ENCODE peak calls at places on chromosomes 1 and 21, in six cellular contexts. U, C, S, L, J and R are unnamed samples.

GRCh38 chr21:30329203-30329868 is 8.2 kb downstream of the KRTAP27-1 start:
- DNase-seq in U (no peak), C (no peak), S (peak; percentile 28), L (no peak), J (no peak), R (no peak)

GRCh38 chr1:165452336-165453130 is 7.6 kb upstream of the RXRG start:
- DNase-seq in U (no peak), C (no peak), S (no peak), L (no peak), J (no peak), R (no peak)

GRCh38 chr1:7657287-7658126 is 113.6 kb upstream of the VAMP3 start:
- DNase-seq in U (no peak), C (no peak), S (no peak), L (no peak), J (no peak), R (no peak)

GRCh38 chr1:1088036-1088800 is 14.1 kb upstream of the RNF223 start:
- DNase-seq in U (no peak), C (no peak), S (no peak), L (no peak), J (no peak), R (no peak)

GRCh38 chr1:19374926-19375325 is 62.8 kb downstream of the SLC66A1 start:
- DNase-seq in U (no peak), C (no peak), S (no peak), L (no peak), J (no peak), R (no peak)

GRCh38 chr1:203216274-203217138 is 13.0 kb downstream of the CHIT1 start:
- DNase-seq in U (peak; percentile 58), C (peak; percentile 59), S (peak; percentile 40), L (no peak), J (peak; percentile 76), R (peak; percentile 68)

GRCh38 chr21:26709090-26709489 is 136.0 kb upstream of the CYYR1 start:
- DNase-seq in U (peak; percentile 33), C (no peak), S (peak; percentile 26), L (no peak), J (no peak), R (no peak)

GRCh38 chr1:57857809-57858208 is 433.9 kb upstream of the DAB1 start:
- DNase-seq in U (no peak), C (no peak), S (no peak), L (no peak), J (no peak), R (no peak)

GRCh38 chr1:27605300-27605766 is 1.4 kb upstream of the AHDC1 start:
- DNase-seq in U (no peak), C (no peak), S (no peak), L (no peak), J (no peak), R (no peak)

GRCh38 chr21:29342394-29342957 is 43.8 kb downstream of the BACH1 start:
- DNase-seq in U (peak; percentile 96), C (no peak), S (peak; percentile 98), L (peak; percentile 91), J (no peak), R (no peak)

GRCh38 chr1:30936541-30937171 is 28.1 kb upstream of the SDC3 start:
- DNase-seq in U (peak; percentile 41), C (no peak), S (no peak), L (no peak), J (no peak), R (no peak)

GRCh38 chr1:14970115-14970798 is 183.3 kb upstream of the TMEM51 start:
- DNase-seq in U (peak; percentile 96), C (peak; percentile 16), S (peak; percentile 76), L (no peak), J (no peak), R (no peak)

GRCh38 chr21:25487046-25487594 is 120.2 kb downstream of the MRPL39 start:
- DNase-seq in U (no peak), C (no peak), S (peak; percentile 40), L (no peak), J (no peak), R (no peak)

GRCh38 chr1:114509596-114510234 is 1.3 kb downstream of the TRIM33 start:
- DNase-seq in U (no peak), C (no peak), S (no peak), L (no peak), J (no peak), R (no peak)

GRCh38 chr1:202007703-202008489 is 2.5 kb upstream of the ELF3 start:
- DNase-seq in U (peak; percentile 83), C (no peak), S (no peak), L (no peak), J (peak; percentile 18), R (no peak)

GRCh38 chr21:29145354-29145782 is 14.9 kb downstream of the MAP3K7CL start:
- DNase-seq in U (peak; percentile 92), C (no peak), S (peak; percentile 90), L (peak; percentile 93), J (no peak), R (no peak)

GRCh38 chr1:223225481-223225880 is 82.4 kb upstream of the TLR5 start:
- DNase-seq in U (no peak), C (no peak), S (no peak), L (no peak), J (no peak), R (no peak)

GRCh38 chr21:41589131-41589530 is 81.2 kb upstream of the TMPRSS2 start:
- DNase-seq in U (no peak), C (no peak), S (no peak), L (no peak), J (no peak), R (no peak)

GRCh38 chr1:95309031-95309459 is 75.0 kb downstream of the RWDD3 start:
- DNase-seq in U (peak; percentile 18), C (no peak), S (peak; percentile 21), L (peak; percentile 4), J (peak; percentile 49), R (peak; percentile 50)

GRCh38 chr1:212596798-212597197 is 11.8 kb upstream of the ATF3 start:
- DNase-seq in U (no peak), C (no peak), S (no peak), L (no peak), J (no peak), R (no peak)

GRCh38 chr1:206012086-206012859 is 9.1 kb upstream of the RAB7B start:
- DNase-seq in U (no peak), C (peak; percentile 90), S (no peak), L (no peak), J (no peak), R (no peak)

GRCh38 chr1:115436596-115436995 is 98.5 kb upstream of the NGF start:
- DNase-seq in U (no peak), C (no peak), S (no peak), L (no peak), J (no peak), R (no peak)

GRCh38 chr1:229781453-229781852 is 155.4 kb downstream of the URB2 start:
- DNase-seq in U (no peak), C (no peak), S (no peak), L (no peak), J (no peak), R (peak; percentile 92)

GRCh38 chr1:221992427-221992826 is 250.5 kb upstream of the DUSP10 start:
- DNase-seq in U (no peak), C (no peak), S (no peak), L (no peak), J (no peak), R (no peak)

GRCh38 chr1:224116131-224116530 is 2.2 kb downstream of the FBXO28 start:
- DNase-seq in U (peak; percentile 56), C (peak; percentile 23), S (no peak), L (no peak), J (no peak), R (peak; percentile 2)

GRCh38 chr1:162708286-162708685 is 76.0 kb downstream of the DDR2 start:
- DNase-seq in U (no peak), C (no peak), S (no peak), L (no peak), J (no peak), R (no peak)